ENCODE peak calls at places on chromosomes 3 and 15, in eight cellular contexts. L is activated CD4-positive, alpha-beta T cell treated with anti-CD3 and anti-CD28 coated beads, Interleukin-2, amount 50 U/mL, for 4 hours; T is pancreas; R is A549; E is vagina; D is GM20000; J is frontal cortex; U is stimulated activated CD4-positive, alpha-beta T cell treated with anti-CD3 and anti-CD28 coated beads, Interleukin-1b, Interleukin-23, amount 100 ng/mL, for 4 hours. M is an unnamed sample.

GRCh38 chr3:155332668-155333160 is 39.2 kb upstream of the STRIT1 start:
- DNase-seq in L (no peak), T (no peak), R (no peak), E (no peak), D (no peak), J (no peak), U (no peak), M (no peak)

GRCh38 chr3:45781841-45782240 is 14.5 kb downstream of the SLC6A20 start:
- DNase-seq in L (no peak), T (no peak), R (no peak), E (peak; percentile 44), D (no peak), J (no peak), U (no peak), M (no peak)

GRCh38 chr15:78212008-78212407 is 22.4 kb downstream of the ACSBG1 start:
- DNase-seq in L (no peak), T (no peak), R (no peak), E (no peak), D (no peak), J (no peak), U (no peak), M (no peak)

GRCh38 chr3:25151497-25151896 is 276.6 kb upstream of the RARB start:
- DNase-seq in L (no peak), T (no peak), R (no peak), E (no peak), D (no peak), J (no peak), U (no peak), M (no peak)

GRCh38 chr15:100034191-100034590 is 301.0 kb upstream of the LYSMD4 start:
- DNase-seq in L (no peak), T (peak; percentile 74), R (no peak), E (peak; percentile 79), D (no peak), J (no peak), U (no peak), M (no peak)

GRCh38 chr15:60682615-60683014 is 203.7 kb upstream of the ICE2 start:
- DNase-seq in L (no peak), T (no peak), R (no peak), E (no peak), D (no peak), J (no peak), U (no peak), M (no peak)

GRCh38 chr15:90790561-90790960 is 73.4 kb downstream of the BLM start:
- DNase-seq in L (no peak), T (no peak), R (no peak), E (no peak), D (no peak), J (no peak), U (no peak), M (no peak)

GRCh38 chr15:33132722-33133345 is 61.7 kb downstream of the FMN1 start:
- DNase-seq in L (no peak), T (no peak), R (peak; percentile 65), E (no peak), D (no peak), J (no peak), U (peak; percentile 9), M (peak; percentile 35)

GRCh38 chr15:71677352-71677751 is 133.0 kb upstream of the NR2E3 start:
- DNase-seq in L (no peak), T (no peak), R (no peak), E (peak; percentile 42), D (no peak), J (no peak), U (no peak), M (peak; percentile 39)

GRCh38 chr15:60318236-60318867 is 79.4 kb downstream of the ANXA2 start:
- DNase-seq in L (no peak), T (no peak), R (no peak), E (no peak), D (no peak), J (no peak), U (no peak), M (no peak)

GRCh38 chr3:40044487-40044886 is 235.1 kb downstream of the MYRIP start:
- DNase-seq in L (no peak), T (no peak), R (no peak), E (no peak), D (no peak), J (no peak), U (no peak), M (no peak)

GRCh38 chr3:196699749-196700148 is 12.3 kb downstream of the CEP19 start:
- DNase-seq in L (no peak), T (no peak), R (no peak), E (no peak), D (no peak), J (no peak), U (no peak), M (no peak)

GRCh38 chr3:147397155-147397888 is 9.0 kb downstream of the ZIC4 start:
- DNase-seq in L (no peak), T (no peak), R (no peak), E (peak; percentile 29), D (no peak), J (peak; percentile 42), U (no peak), M (no peak)

GRCh38 chr3:57079221-57079831 is 18.9 kb downstream of the SPATA12 start:
- DNase-seq in L (no peak), T (peak; percentile 51), R (peak; percentile 47), E (no peak), D (peak; percentile 79), J (peak; percentile 76), U (no peak), M (no peak)

GRCh38 chr15:93067649-93068085 is 21.3 kb downstream of the RGMA start:
- DNase-seq in L (no peak), T (no peak), R (no peak), E (no peak), D (no peak), J (no peak), U (no peak), M (no peak)

GRCh38 chr15:61811952-61812351 is 248.3 kb downstream of the VPS13C start:
- DNase-seq in L (no peak), T (no peak), R (no peak), E (peak; percentile 65), D (no peak), J (no peak), U (no peak), M (no peak)

GRCh38 chr3:10204921-10205320 is 40.2 kb downstream of the IRAK2 start:
- DNase-seq in L (no peak), T (no peak), R (no peak), E (no peak), D (no peak), J (no peak), U (no peak), M (no peak)

GRCh38 chr3:57948080-57948671 is 60.0 kb upstream of the FLNB start:
- DNase-seq in L (no peak), T (no peak), R (no peak), E (no peak), D (no peak), J (no peak), U (no peak), M (no peak)